ENCODE peak calls at places on chromosomes 7 and 10, in four cellular contexts. D is K562, S is GM12878, Q is HL-60. N is an unnamed sample.

GRCh38 chr7:2015251-2015871 is 217.4 kb downstream of the MAD1L1 start:
- DNase-seq in D (no peak), S (no peak), Q (no peak), N (no peak)

GRCh38 chr10:68871105-68871711 is 29.9 kb upstream of the DDX50 start:
- DNase-seq in D (peak; percentile 36), S (no peak), Q (no peak), N (no peak)

GRCh38 chr7:153445641-153446040 is 606.6 kb upstream of the DPP6 start:
- DNase-seq in D (no peak), S (no peak), Q (no peak), N (no peak)

GRCh38 chr7:148811892-148812291 is 72.2 kb downstream of the EZH2 start:
- DNase-seq in D (no peak), S (no peak), Q (no peak), N (no peak)

GRCh38 chr7:127865466-127865865 is 165.8 kb downstream of the LRRC4 start:
- DNase-seq in D (no peak), S (no peak), Q (no peak), N (no peak)

GRCh38 chr10:51214207-51214896 is 140.1 kb downstream of the PRKG1 start:
- DNase-seq in D (no peak), S (no peak), Q (no peak), N (no peak)

GRCh38 chr10:100519321-100520051 is at the start of gene SEC31B:
- DNase-seq in D (no peak), S (no peak), Q (no peak), N (no peak)

GRCh38 chr7:97845622-97846203 is 26.5 kb downstream of the ASNS start:
- DNase-seq in D (no peak), S (no peak), Q (no peak), N (no peak)

GRCh38 chr7:25858562-25859411 is 293.2 kb upstream of the NFE2L3 start:
- DNase-seq in D (no peak), S (no peak), Q (no peak), N (no peak)

GRCh38 chr10:132145521-132146185 is 41.1 kb upstream of the DPYSL4 start:
- DNase-seq in D (no peak), S (no peak), Q (no peak), N (no peak)

GRCh38 chr7:139828880-139829653 is at the start of gene TBXAS1:
- DNase-seq in D (no peak), S (no peak), Q (peak; percentile 87), N (no peak)

GRCh38 chr7:15780271-15780670 is 93.8 kb upstream of the MEOX2 start:
- DNase-seq in D (no peak), S (no peak), Q (no peak), N (no peak)

GRCh38 chr7:27277628-27278027 is 35.0 kb downstream of the EVX1 start:
- DNase-seq in D (no peak), S (no peak), Q (no peak), N (no peak)

GRCh38 chr10:132065491-132066105 is at the start of gene JAKMIP3:
- DNase-seq in D (no peak), S (no peak), Q (no peak), N (no peak)

GRCh38 chr10:17616403-17617030 is 657 bp downstream of the HACD1 start:
- DNase-seq in D (peak; percentile 51), S (no peak), Q (peak; percentile 1), N (peak; percentile 34)

GRCh38 chr7:148664319-148664718 is 34.4 kb upstream of the CUL1 start:
- DNase-seq in D (no peak), S (no peak), Q (no peak), N (no peak)

GRCh38 chr7:152424348-152425108 is 11.3 kb downstream of the KMT2C start:
- DNase-seq in D (no peak), S (no peak), Q (no peak), N (no peak)

GRCh38 chr7:139180700-139181311 is 50.2 kb upstream of the UBN2 start:
- DNase-seq in D (no peak), S (no peak), Q (no peak), N (no peak)

GRCh38 chr10:28644647-28645046 is 32.7 kb upstream of the BAMBI start:
- DNase-seq in D (no peak), S (no peak), Q (no peak), N (no peak)

GRCh38 chr10:110780704-110781103 is 91.0 kb upstream of the PDCD4 start:
- DNase-seq in D (no peak), S (no peak), Q (no peak), N (no peak)

GRCh38 chr7:32059289-32060045 is 10.7 kb downstream of the PDE1C start:
- DNase-seq in D (no peak), S (no peak), Q (no peak), N (no peak)

GRCh38 chr7:11533229-11533820 is 298.7 kb downstream of the THSD7A start:
- DNase-seq in D (no peak), S (no peak), Q (no peak), N (no peak)

GRCh38 chr7:28536259-28536658 is 123.9 kb downstream of the CREB5 start:
- DNase-seq in D (no peak), S (no peak), Q (no peak), N (no peak)

GRCh38 chr7:152709307-152710133 is 33.6 kb upstream of the XRCC2 start:
- DNase-seq in D (peak; percentile 39), S (no peak), Q (no peak), N (no peak)

GRCh38 chr7:143510854-143511592 is 33.4 kb downstream of the TAS2R41 start:
- DNase-seq in D (no peak), S (no peak), Q (no peak), N (no peak)

GRCh38 chr7:151871904-151872303 is 5.0 kb downstream of the PRKAG2 start:
- DNase-seq in D (no peak), S (no peak), Q (no peak), N (no peak)

GRCh38 chr7:128919881-128920789 is 9.6 kb upstream of the KCP start:
- DNase-seq in D (no peak), S (no peak), Q (no peak), N (no peak)

GRCh38 chr7:28922618-28923331 is 35.4 kb downstream of the TRIL start:
- DNase-seq in D (peak; percentile 65), S (no peak), Q (peak; percentile 41), N (no peak)

GRCh38 chr7:132221356-132221755 is 354.9 kb downstream of the PLXNA4 start:
- DNase-seq in D (no peak), S (no peak), Q (no peak), N (no peak)

GRCh38 chr10:78218833-78219490 is 185.3 kb downstream of the RPS24 start:
- DNase-seq in D (no peak), S (no peak), Q (no peak), N (no peak)

GRCh38 chr7:44375236-44375699 is 49.9 kb upstream of the CAMK2B start:
- DNase-seq in D (peak; percentile 49), S (no peak), Q (no peak), N (no peak)

GRCh38 chr10:130719447-130719752 is 583.2 kb downstream of the GLRX3 start:
- DNase-seq in D (no peak), S (no peak), Q (no peak), N (no peak)

GRCh38 chr10:119257894-119258293 is 50.5 kb downstream of the GRK5 start:
- DNase-seq in D (no peak), S (no peak), Q (no peak), N (no peak)

GRCh38 chr10:59905066-59905734 is 1.2 kb downstream of the CCDC6 start:
- DNase-seq in D (no peak), S (no peak), Q (no peak), N (peak; percentile 29)

GRCh38 chr7:44283381-44284211 is 41.8 kb downstream of the CAMK2B start:
- DNase-seq in D (no peak), S (no peak), Q (no peak), N (no peak)

GRCh38 chr10:34124522-34125035 is 690.5 kb downstream of the PARD3 start:
- DNase-seq in D (no peak), S (no peak), Q (no peak), N (no peak)

GRCh38 chr7:134630890-134631289 is 15.8 kb upstream of the BPGM start:
- DNase-seq in D (no peak), S (no peak), Q (no peak), N (no peak)

DNA sequence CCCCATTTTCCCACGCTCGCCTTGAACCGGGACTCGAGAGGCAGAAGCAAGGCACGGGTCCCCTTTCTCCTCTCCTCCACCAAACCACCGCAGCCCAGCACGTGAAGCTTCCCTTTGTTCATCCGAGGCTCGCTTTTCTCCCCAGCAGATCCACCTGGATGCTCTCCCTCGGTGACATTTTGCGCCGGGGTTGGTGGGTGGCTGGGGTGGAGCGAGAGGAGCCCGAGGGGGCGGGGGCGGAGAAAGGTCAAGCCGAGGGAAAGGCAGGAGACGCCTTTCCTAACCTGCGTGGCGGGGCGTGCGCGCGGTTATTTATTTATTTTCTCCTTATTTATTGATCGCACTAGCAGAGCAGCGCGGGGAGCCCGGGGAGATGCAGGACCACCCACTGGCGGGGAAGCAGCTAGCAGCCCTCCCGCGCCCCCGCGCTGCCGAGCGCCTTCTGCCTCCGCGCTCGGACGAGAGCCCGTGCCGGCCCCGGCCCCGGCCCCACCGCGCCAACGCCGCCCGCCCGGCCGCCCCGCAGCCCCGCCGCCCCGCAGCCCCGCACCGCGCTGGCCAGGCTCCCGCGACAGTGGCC is at the start of gene KCND2:
- DNase-seq in D (no peak), S (no peak), Q (no peak), N (peak; percentile 22)
- TF ChIP-seq SPI1 in D (no peak), S (no peak), Q (no peak), N (no peak)

GRCh38 chr10:95626468-95626867 is 30.0 kb downstream of the ALDH18A1 start:
- DNase-seq in D (no peak), S (no peak), Q (no peak), N (no peak)

DNA sequence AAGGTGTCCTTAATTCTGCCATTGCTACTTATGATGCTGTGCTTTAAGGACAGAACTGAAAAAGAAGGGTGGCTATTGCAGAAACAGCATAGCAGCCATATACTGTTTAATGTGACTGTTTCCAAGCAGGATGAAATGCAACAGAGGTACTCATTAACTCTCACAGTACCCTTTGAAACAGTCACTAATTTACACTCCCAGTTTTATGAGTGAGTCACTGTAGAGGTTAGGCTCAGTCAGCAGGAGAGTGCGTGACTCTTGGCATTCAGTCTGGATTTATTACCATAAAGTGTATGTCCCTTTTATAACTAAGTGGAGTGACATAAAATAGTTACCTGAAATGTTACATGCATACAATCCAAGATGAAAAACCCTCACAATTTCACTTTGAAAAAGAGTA is 27.7 kb downstream of the ALDH18A1 start:
- DNase-seq in D (no peak), S (no peak), Q (no peak), N (no peak)
- TF ChIP-seq SPI1 in D (no peak), S (no peak), Q (no peak), N (no peak)

DNA sequence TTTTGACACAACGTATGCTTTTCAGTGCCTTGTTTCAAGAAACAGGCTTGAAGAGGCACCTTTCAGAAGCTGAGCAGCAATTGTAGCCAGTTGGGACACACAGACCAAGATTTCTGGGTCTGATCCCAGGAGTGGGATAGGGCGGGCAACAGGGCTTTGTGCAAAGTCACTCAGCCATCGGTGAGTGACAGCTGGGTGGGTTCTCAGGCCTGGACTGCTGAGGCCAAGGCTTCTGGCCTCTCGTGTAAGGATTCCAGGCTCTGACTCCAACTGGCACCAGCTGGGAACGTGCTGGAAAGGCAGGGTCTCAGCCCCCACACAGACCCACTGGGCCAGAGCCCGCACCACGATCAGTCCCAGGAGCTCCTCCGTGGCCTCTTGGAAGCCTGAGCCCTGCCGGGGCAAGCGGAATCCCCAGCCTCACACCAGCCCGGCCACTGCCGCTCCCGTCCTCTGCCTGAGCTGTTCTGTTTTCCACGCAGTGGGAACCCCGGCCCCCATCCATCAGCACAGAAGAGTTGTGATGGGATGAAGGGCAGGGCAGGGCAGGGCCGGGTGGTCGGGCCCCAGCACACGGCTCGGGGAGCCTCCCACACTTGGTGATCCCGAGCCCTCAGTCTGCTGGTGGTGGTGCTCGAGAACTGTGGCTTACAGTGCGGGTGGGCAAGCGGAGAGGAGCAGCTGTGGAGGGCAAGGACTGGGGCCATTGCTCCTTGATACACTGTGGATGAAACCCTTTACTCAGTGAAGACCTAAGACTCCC is 46.8 kb downstream of the VIPR2 start:
- DNase-seq in D (no peak), S (no peak), Q (no peak), N (no peak)
- TF ChIP-seq SPI1 in D (no peak), S (no peak), Q (no peak), N (no peak)

GRCh38 chr7:46210467-46210866 is 289.4 kb upstream of the IGFBP3 start:
- DNase-seq in D (no peak), S (no peak), Q (no peak), N (no peak)
- TF ChIP-seq SPI1 in D (no peak), S (no peak), Q (no peak), N (no peak)

N was measured in GM12891.